ENCODE peak calls at places on chromosomes 11 and 22, in eight cellular contexts. O, G, A, F, M, Q, W and Y are unnamed samples. For H3K4me1 and H3K27me3, the result is how much of the 10 kb centered on the place peaks cover.

GRCh38 chr22:39028281-39028680 is 7.4 kb downstream of the APOBEC3D start:
- DNase-seq in O (no peak), G (no peak), A (no peak), F (no peak), M (no peak), Q (no peak), W (peak), Y (no peak)

GRCh38 chr11:13329670-13330401 is 52.2 kb downstream of the BMAL1 start:
- DNase-seq in O (peak), G (no peak), A (peak), F (no peak), M (peak), Q (no peak), W (no peak), Y (no peak)

GRCh38 chr11:130137999-130138398 is 21.6 kb upstream of the ST14 start:
- DNase-seq in O (no peak), G (no peak), A (no peak), F (no peak), M (no peak), Q (no peak), W (no peak), Y (no peak)

GRCh38 chr22:30876925-30877553 is 91.5 kb downstream of the MORC2 start:
- DNase-seq in O (peak), G (no peak), A (peak), F (no peak), M (peak), Q (no peak), W (peak), Y (no peak)

GRCh38 chr22:31241936-31242335 is 29.8 kb downstream of the LIMK2 start:
- DNase-seq in O (peak), G (no peak), A (no peak), F (no peak), M (peak), Q (no peak), W (peak), Y (no peak)

GRCh38 chr11:15837901-15838489 is 518.4 kb downstream of the SOX6 start:
- DNase-seq in O (no peak), G (no peak), A (no peak), F (no peak), M (no peak), Q (peak), W (no peak), Y (no peak)

GRCh38 chr11:117319214-117319840 is 3.3 kb upstream of the BACE1 start:
- DNase-seq in O (peak), G (no peak), A (no peak), F (no peak), M (peak), Q (no peak), W (peak), Y (no peak)

GRCh38 chr11:3866206-3866605 is 10.7 kb downstream of the STIM1 start:
- DNase-seq in O (no peak), G (no peak), A (no peak), F (no peak), M (no peak), Q (no peak), W (no peak), Y (no peak)

GRCh38 chr11:69120096-69120875 is 35.4 kb upstream of the SMIM38 start:
- DNase-seq in O (no peak), G (no peak), A (no peak), F (no peak), M (no peak), Q (no peak), W (no peak), Y (no peak)

GRCh38 chr11:62449451-62449851 is 30.6 kb downstream of the SCGB1A1 start:
- DNase-seq in O (peak), G (no peak), A (no peak), F (no peak), M (no peak), Q (peak), W (no peak), Y (no peak)

GRCh38 chr11:117220999-117221774 is 10.7 kb downstream of the PCSK7 start:
- DNase-seq in O (no peak), G (no peak), A (no peak), F (no peak), M (no peak), Q (no peak), W (no peak), Y (no peak)

GRCh38 chr11:63915961-63916836 is 765 bp downstream of the RCOR2 start:
- DNase-seq in O (peak), G (no peak), A (peak), F (no peak), M (no peak), Q (peak), W (peak), Y (no peak)

GRCh38 chr11:108647387-108647700 is 17.5 kb upstream of the DDX10 start:
- DNase-seq in O (no peak), G (no peak), A (no peak), F (no peak), M (no peak), Q (no peak), W (no peak), Y (no peak)

GRCh38 chr11:68956142-68956541 is 24.6 kb downstream of the MRGPRD start:
- DNase-seq in O (peak), G (no peak), A (no peak), F (no peak), M (no peak), Q (no peak), W (no peak), Y (no peak)

GRCh38 chr11:19546325-19546724 is 166.3 kb upstream of the NAV2 start:
- DNase-seq in O (peak), G (no peak), A (no peak), F (no peak), M (no peak), Q (no peak), W (no peak), Y (no peak)

GRCh38 chr11:22656128-22656527 is 10.3 kb upstream of the GAS2 start:
- DNase-seq in O (no peak), G (no peak), A (no peak), F (no peak), M (no peak), Q (no peak), W (peak), Y (no peak)

GRCh38 chr11:128687321-128687720 is 6.6 kb upstream of the FLI1 start:
- DNase-seq in O (peak), G (no peak), A (no peak), F (no peak), M (no peak), Q (peak), W (no peak), Y (no peak)

GRCh38 chr22:37674951-37675929 is at the start of gene LGALS1:
- DNase-seq in O (peak), G (no peak), A (peak), F (no peak), M (peak), Q (peak), W (peak), Y (no peak)

GRCh38 chr22:37672920-37673453 is 2.4 kb upstream of the LGALS1 start:
- DNase-seq in O (no peak), G (no peak), A (no peak), F (no peak), M (no peak), Q (no peak), W (no peak), Y (no peak)

GRCh38 chr22:37676691-37677627 is 1.5 kb downstream of the LGALS1 start:
- DNase-seq in O (peak), G (peak), A (peak), F (peak), M (peak), Q (peak), W (peak), Y (no peak)

GRCh38 chr22:37675930-37676571 is 615 bp downstream of the LGALS1 start:
- DNase-seq in O (peak), G (no peak), A (peak), F (no peak), M (peak), Q (peak), W (peak), Y (no peak)

DNA sequence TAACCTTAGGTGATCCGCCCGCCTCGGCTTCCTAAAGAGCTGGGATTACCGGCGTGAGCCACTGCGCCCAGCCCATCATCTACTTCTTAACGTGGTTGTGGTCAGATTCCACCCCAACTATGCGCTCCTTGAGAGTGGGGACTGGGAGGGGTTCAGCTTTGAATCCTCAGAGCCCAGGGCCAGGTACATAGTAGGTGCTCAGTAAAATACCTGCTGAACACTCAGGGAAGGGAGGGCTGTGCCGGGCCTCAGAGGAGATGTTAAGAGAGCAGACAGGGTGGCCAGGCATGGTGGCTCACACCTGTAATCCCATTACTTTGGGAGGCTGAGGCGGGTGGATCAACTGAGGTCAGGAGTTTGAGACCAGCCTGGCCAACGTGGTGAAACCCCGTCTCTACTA is 1.2 kb upstream of the LGALS1 start:
- DNase-seq in O (no peak), G (no peak), A (no peak), F (no peak), M (no peak), Q (no peak), W (no peak), Y (no peak)
- H3K4me1 ChIP-seq in O (under half), G (under half), A (under half), F (under half), M (under half), Q (under half), W (under half), Y (under half)

DNA sequence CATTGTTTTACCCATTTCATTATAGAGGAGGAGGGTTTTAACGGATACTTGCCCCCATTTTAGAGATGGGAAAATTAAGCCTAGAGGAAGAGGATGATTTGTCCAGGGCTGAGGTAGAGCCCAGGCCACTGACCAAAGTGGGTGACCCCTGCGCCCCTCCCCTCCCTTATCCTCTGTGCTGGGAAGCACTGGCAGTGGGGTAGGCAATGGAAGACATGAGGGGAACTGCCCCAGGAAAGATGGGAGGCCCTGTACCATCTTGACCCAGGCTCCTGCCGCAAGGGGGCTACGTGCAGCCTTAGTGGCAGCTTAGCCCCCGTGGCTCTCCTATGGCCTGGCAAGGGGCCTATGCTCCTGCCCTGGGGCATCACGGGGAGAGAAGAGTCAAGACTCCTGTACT is 76.4 kb upstream of the MYOD1 start:
- DNase-seq in O (no peak), G (no peak), A (no peak), F (no peak), M (no peak), Q (no peak), W (no peak), Y (no peak)
- H3K4me3 ChIP-seq in O (no peak), G (no peak), A (no peak), F (no peak), M (no peak), Q (no peak), W (no peak), Y (no peak)

GRCh38 chr22:50676661-50677492 is 4.3 kb downstream of the SHANK3 start:
- DNase-seq in O (no peak), G (no peak), A (peak), F (no peak), M (no peak), Q (no peak), W (no peak), Y (no peak)
- H3K27me3 ChIP-seq in O (under half), G (under half), A (under half), F (under half), M (under half), Q (under half), W (under half), Y (under half)

GRCh38 chr11:67117667-67118058 is 1.4 kb upstream of the KDM2A start:
- DNase-seq in O (peak), G (no peak), A (peak), F (no peak), M (no peak), Q (peak), W (no peak), Y (no peak)
- H3K4me1 ChIP-seq in O (under half), G (under half), A (under half), F (under half), M (under half), Q (under half), W (under half), Y (under half)

GRCh38 chr11:76769071-76769560 is 14.0 kb upstream of the TSKU start:
- DNase-seq in O (peak), G (no peak), A (no peak), F (no peak), M (peak), Q (peak), W (peak), Y (no peak)

GRCh38 chr11:76769645-76770586 is 13.2 kb upstream of the TSKU start:
- DNase-seq in O (peak), G (no peak), A (no peak), F (no peak), M (peak), Q (peak), W (no peak), Y (no peak)

GRCh38 chr11:76772100-76772782 is 10.9 kb upstream of the TSKU start:
- DNase-seq in O (no peak), G (no peak), A (no peak), F (no peak), M (no peak), Q (no peak), W (no peak), Y (no peak)

GRCh38 chr11:76771446-76772099 is 11.6 kb upstream of the TSKU start:
- DNase-seq in O (no peak), G (no peak), A (no peak), F (no peak), M (no peak), Q (no peak), W (no peak), Y (no peak)

GRCh38 chr11:76770642-76771445 is 12.3 kb upstream of the TSKU start:
- DNase-seq in O (peak), G (no peak), A (peak), F (no peak), M (peak), Q (peak), W (peak), Y (no peak)
- H3K4me3 ChIP-seq in O (peak), G (no peak), A (no peak), F (no peak), M (no peak), Q (no peak), W (peak), Y (no peak)

DNA sequence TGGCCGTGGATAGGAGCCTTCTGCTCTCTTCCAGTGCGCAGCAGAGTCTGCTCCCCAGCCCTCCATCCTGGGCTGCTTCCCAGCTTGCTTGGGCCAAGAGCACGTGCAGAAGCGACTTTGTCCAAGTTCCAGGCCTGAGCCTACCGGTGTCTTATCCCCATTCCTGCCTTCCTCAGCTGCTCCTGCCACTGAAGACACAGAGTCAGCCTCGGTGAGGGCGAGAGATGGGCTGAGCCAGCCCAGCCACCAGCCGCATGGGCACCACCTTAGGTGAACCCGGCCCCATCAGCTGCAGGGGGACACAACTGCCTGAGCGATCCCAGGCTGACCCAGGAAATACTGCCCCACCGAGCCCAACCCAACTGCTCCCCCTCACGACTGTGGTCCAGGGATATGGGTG is 847.8 kb downstream of the TBC1D22A start:
- DNase-seq in O (no peak), G (no peak), A (no peak), F (no peak), M (no peak), Q (no peak), W (no peak), Y (no peak)
- H3K27me3 ChIP-seq in O (under half), G (under half), A (under half), F (under half), M (under half), Q (under half), W (under half), Y (under half)

GRCh38 chr11:65958774-65959420 is 2.6 kb upstream of the SART1 start:
- DNase-seq in O (no peak), G (no peak), A (no peak), F (no peak), M (no peak), Q (no peak), W (no peak), Y (no peak)
- H3K4me1 ChIP-seq in O (under half), G (under half), A (under half), F (under half), M (under half), Q (under half), W (under half), Y (under half)

GRCh38 chr11:90650124-90650523 is 427.3 kb upstream of the CHORDC1 start:
- DNase-seq in O (no peak), G (no peak), A (no peak), F (no peak), M (no peak), Q (no peak), W (no peak), Y (no peak)
- H3K4me3 ChIP-seq in O (no peak), G (no peak), A (no peak), F (no peak), M (no peak), Q (no peak), W (no peak), Y (no peak)